ENCODE peak calls at places on chromosomes 4 and X, in four cellular contexts. One of them, this sample, is unnamed.
A peak's percentile ranks its signal among the peaks of the same experiment; 100 is the strongest.

GRCh38 chr4:152973614-152974200 is 37.6 kb downstream of the FHDC1 start:
- DNase-seq in GM23248: no peak
- DNase-seq in skeletal muscle cell: no peak
- DNase-seq in GM12865: no peak
- DNase-seq in this sample: no peak

GRCh38 chr4:88320780-88321373 is 36.5 kb upstream of the PPM1K start:
- DNase-seq in GM23248: peak; percentile 3
- DNase-seq in skeletal muscle cell: no peak
- DNase-seq in GM12865: peak; percentile 89
- DNase-seq in this sample: no peak

GRCh38 chrX:140766024-140766611 is 56.6 kb downstream of the LINC00632 start:
- DNase-seq in GM23248: peak; percentile 63
- DNase-seq in skeletal muscle cell: no peak
- DNase-seq in GM12865: peak; percentile 38
- DNase-seq in this sample: peak; percentile 80

GRCh38 chr4:85808104-85808503 is 333.2 kb downstream of the ARHGAP24 start:
- DNase-seq in GM23248: no peak
- DNase-seq in skeletal muscle cell: no peak
- DNase-seq in GM12865: no peak
- DNase-seq in this sample: no peak

GRCh38 chrX:26470946-26471345 is 255.0 kb downstream of the MAGEB5 start:
- DNase-seq in GM23248: no peak
- DNase-seq in skeletal muscle cell: no peak
- DNase-seq in GM12865: no peak
- DNase-seq in this sample: no peak

GRCh38 chr4:169744601-169745000 is 13.1 kb downstream of the HPF1 start:
- DNase-seq in GM23248: peak; percentile 29
- DNase-seq in skeletal muscle cell: no peak
- DNase-seq in GM12865: no peak
- DNase-seq in this sample: peak; percentile 20

GRCh38 chrX:20838477-20838876 is 535.7 kb upstream of the CNKSR2 start:
- DNase-seq in GM23248: no peak
- DNase-seq in skeletal muscle cell: no peak
- DNase-seq in GM12865: no peak
- DNase-seq in this sample: no peak

GRCh38 chr4:184397516-184398163 is 76.7 kb downstream of the IRF2 start:
- DNase-seq in GM23248: peak; percentile 7
- DNase-seq in skeletal muscle cell: no peak
- DNase-seq in GM12865: no peak
- DNase-seq in this sample: no peak

GRCh38 chr4:41375561-41375960 is 118.8 kb downstream of the UCHL1 start:
- DNase-seq in GM23248: no peak
- DNase-seq in skeletal muscle cell: no peak
- DNase-seq in GM12865: no peak
- DNase-seq in this sample: no peak

GRCh38 chrX:38959736-38960534 is 158.7 kb downstream of the MID1IP1 start:
- DNase-seq in GM23248: no peak
- DNase-seq in skeletal muscle cell: no peak
- DNase-seq in GM12865: no peak
- DNase-seq in this sample: peak; percentile 81

GRCh38 chr4:166846939-166847338 is 387.4 kb downstream of the SPOCK3 start:
- DNase-seq in GM23248: no peak
- DNase-seq in skeletal muscle cell: no peak
- DNase-seq in GM12865: peak; percentile 12
- DNase-seq in this sample: no peak

GRCh38 chr4:143641406-143641805 is 59.1 kb downstream of the FREM3 start:
- DNase-seq in GM23248: no peak
- DNase-seq in skeletal muscle cell: no peak
- DNase-seq in GM12865: no peak
- DNase-seq in this sample: no peak

GRCh38 chrX:148784859-148785655 is 284.6 kb downstream of the AFF2 start:
- DNase-seq in GM23248: no peak
- DNase-seq in skeletal muscle cell: no peak
- DNase-seq in GM12865: peak; percentile 71
- DNase-seq in this sample: no peak

GRCh38 chr4:116598980-116599789 is 486.2 kb downstream of the TRAM1L1 start:
- DNase-seq in GM23248: no peak
- DNase-seq in skeletal muscle cell: no peak
- DNase-seq in GM12865: no peak
- DNase-seq in this sample: no peak

GRCh38 chr4:110480031-110480549 is 4.1 kb downstream of the ENPEP start:
- DNase-seq in GM23248: peak; percentile 94
- DNase-seq in skeletal muscle cell: peak; percentile 99
- DNase-seq in GM12865: no peak
- DNase-seq in this sample: peak; percentile 99

GRCh38 chr4:98094118-98094517 is 49.2 kb downstream of the STPG2 start:
- DNase-seq in GM23248: no peak
- DNase-seq in skeletal muscle cell: no peak
- DNase-seq in GM12865: no peak
- DNase-seq in this sample: no peak

GRCh38 chr4:5033266-5033945 is 14.1 kb upstream of the CYTL1 start:
- DNase-seq in GM23248: peak; percentile 55
- DNase-seq in skeletal muscle cell: no peak
- DNase-seq in GM12865: peak; percentile 41
- DNase-seq in this sample: peak; percentile 5

GRCh38 chr4:26034849-26035248 is 120.8 kb downstream of the SMIM20 start:
- DNase-seq in GM23248: no peak
- DNase-seq in skeletal muscle cell: no peak
- DNase-seq in GM12865: peak; percentile 29
- DNase-seq in this sample: no peak

GRCh38 chrX:137982791-137983190 is 416.9 kb downstream of the ZIC3 start:
- DNase-seq in GM23248: no peak
- DNase-seq in skeletal muscle cell: no peak
- DNase-seq in GM12865: no peak
- DNase-seq in this sample: no peak

GRCh38 chr4:39422247-39422646 is 15.5 kb downstream of the KLB start:
- DNase-seq in GM23248: no peak
- DNase-seq in skeletal muscle cell: no peak
- DNase-seq in GM12865: no peak
- DNase-seq in this sample: no peak

GRCh38 chr4:177033632-177034031 is 240.9 kb upstream of the VEGFC start:
- DNase-seq in GM23248: no peak
- DNase-seq in skeletal muscle cell: no peak
- DNase-seq in GM12865: no peak
- DNase-seq in this sample: no peak

GRCh38 chrX:46737041-46737440 is 21.9 kb downstream of the SLC9A7 start:
- DNase-seq in GM23248: no peak
- DNase-seq in skeletal muscle cell: no peak
- DNase-seq in GM12865: no peak
- DNase-seq in this sample: no peak

GRCh38 chr4:27678027-27678426 is 817.4 kb downstream of the STIM2 start:
- DNase-seq in GM23248: no peak
- DNase-seq in skeletal muscle cell: no peak
- DNase-seq in GM12865: no peak
- DNase-seq in this sample: no peak

GRCh38 chr4:48944252-48944651 is 37.7 kb upstream of the OCIAD2 start:
- DNase-seq in GM23248: peak; percentile 27
- DNase-seq in skeletal muscle cell: no peak
- DNase-seq in GM12865: no peak
- DNase-seq in this sample: peak; percentile 65

GRCh38 chr4:499563-499962 is 553 bp downstream of the PIGG start:
- DNase-seq in GM23248: peak; percentile 27
- DNase-seq in skeletal muscle cell: no peak
- DNase-seq in GM12865: peak; percentile 9
- DNase-seq in this sample: no peak

GRCh38 chrX:48736878-48737212 is 24.7 kb upstream of the GLOD5 start:
- DNase-seq in GM23248: no peak
- DNase-seq in skeletal muscle cell: no peak
- DNase-seq in GM12865: no peak
- DNase-seq in this sample: no peak
- H3K4me3 ChIP-seq in GM23248: peak overlapping the region; percentile 65
- H3K4me3 ChIP-seq in skeletal muscle cell: peak overlapping the region; percentile 58
- H3K4me3 ChIP-seq in GM12865: peak overlapping the region; percentile 52
- H3K4me3 ChIP-seq in this sample: peak overlapping the region; percentile 35

DNA sequence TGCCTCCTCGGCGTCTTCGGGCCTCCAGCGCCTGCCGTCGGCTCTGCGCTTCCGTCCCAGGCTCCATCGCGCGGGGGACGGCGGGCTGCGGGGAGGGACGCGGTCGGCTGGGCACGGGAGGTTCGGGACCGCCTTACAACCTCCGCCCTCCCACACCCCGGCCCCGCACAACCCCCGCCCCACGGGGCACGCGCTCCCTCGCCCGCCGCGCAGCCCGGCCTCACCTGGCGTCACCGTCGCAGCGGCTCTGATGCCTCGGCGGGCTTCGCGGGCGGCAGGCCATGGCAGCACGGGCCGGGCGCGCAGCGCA is 258 bp downstream of the SLBP start:
- DNase-seq in GM23248: peak; percentile 73
- DNase-seq in skeletal muscle cell: no peak
- DNase-seq in GM12865: no peak
- DNase-seq in this sample: no peak
- H3K4me3 ChIP-seq in GM23248: peak overlapping the region; percentile 97
- H3K4me3 ChIP-seq in skeletal muscle cell: peak overlapping the region; percentile 77
- H3K4me3 ChIP-seq in GM12865: peak overlapping the region; percentile 90
- H3K4me3 ChIP-seq in this sample: peak overlapping the region; percentile 90

DNA sequence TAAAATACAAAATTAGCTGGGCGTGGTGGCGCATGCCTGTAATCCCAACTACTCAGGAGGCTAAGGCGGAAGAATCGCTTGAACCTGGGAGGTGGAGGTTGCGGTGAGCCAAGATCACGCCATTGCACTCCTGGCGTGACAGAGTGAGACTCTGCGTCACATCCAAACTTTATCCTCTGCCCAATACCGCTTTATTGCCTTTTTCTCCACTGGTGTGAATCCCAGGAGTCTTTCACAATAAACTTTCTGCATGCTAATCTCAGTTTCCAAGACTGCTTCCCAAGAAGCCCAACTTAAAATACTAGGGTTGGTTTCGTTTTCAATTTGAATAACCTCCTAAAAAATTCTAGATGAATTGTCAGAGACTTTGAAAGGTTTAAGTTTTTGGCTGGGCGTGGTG is 27.2 kb upstream of the DHX15 start:
- DNase-seq in GM23248: no peak
- DNase-seq in skeletal muscle cell: no peak
- DNase-seq in GM12865: no peak
- DNase-seq in this sample: peak; percentile 8
- H3K4me3 ChIP-seq in GM23248: no peak overlapping the region
- H3K4me3 ChIP-seq in skeletal muscle cell: no peak overlapping the region
- H3K4me3 ChIP-seq in GM12865: no peak overlapping the region
- H3K4me3 ChIP-seq in this sample: no peak overlapping the region

DNA sequence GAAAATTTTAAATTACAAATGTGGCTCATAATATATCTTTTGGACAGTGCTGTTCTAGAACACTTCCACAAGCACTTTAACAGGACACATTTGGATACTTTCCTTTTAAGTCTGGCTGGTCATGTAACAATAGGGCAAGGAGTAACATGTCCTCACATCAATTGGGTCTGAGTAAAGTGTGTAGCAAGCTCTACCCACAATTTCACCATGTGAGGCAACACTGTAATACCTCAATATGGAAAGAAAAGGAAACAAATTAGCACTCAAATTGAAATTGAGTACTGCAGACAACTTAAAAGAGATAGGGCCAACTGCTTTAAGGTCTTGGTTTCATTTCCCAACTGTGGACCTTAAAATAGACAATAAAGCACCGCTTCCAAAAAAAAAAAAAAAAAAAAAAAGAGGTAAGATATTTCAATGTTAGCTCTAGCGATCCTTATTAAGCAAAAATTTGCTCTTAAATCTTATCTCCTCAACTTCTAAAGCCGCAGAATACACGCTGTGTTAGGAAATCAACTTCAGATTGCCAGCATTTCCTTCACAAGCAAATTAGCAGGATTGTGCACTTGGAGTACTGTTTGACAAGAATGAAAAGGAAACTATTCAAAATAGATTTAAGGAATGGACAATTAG is 1.7 kb downstream of the CASK start:
- DNase-seq in GM23248: peak; percentile 68
- DNase-seq in skeletal muscle cell: peak; percentile 34
- DNase-seq in GM12865: peak; percentile 68
- DNase-seq in this sample: peak; percentile 64
- H3K4me3 ChIP-seq in GM23248: peak overlapping the region; percentile 93
- H3K4me3 ChIP-seq in skeletal muscle cell: peak overlapping the region; percentile 68
- H3K4me3 ChIP-seq in GM12865: peak overlapping the region; percentile 61
- H3K4me3 ChIP-seq in this sample: peak overlapping the region; percentile 57